ENCODE peak calls at places on chromosomes 3 and 15, in six cellular contexts. A, D, K, Z, C and I are unnamed samples.

GRCh38 chr15:55289573-55290360 is at the start of gene RAB27A:
- DNase-seq in D (peak; percentile 91), K (peak; percentile 6), Z (peak; percentile 66), C (peak; percentile 90), A (no peak), I (peak; percentile 56)

GRCh38 chr3:143668924-143669790 is 179.1 kb downstream of the SLC9A9 start:
- DNase-seq in C (no peak), Z (no peak), K (no peak), D (peak; percentile 35), A (no peak), I (no peak)

GRCh38 chr3:190968616-190969015 is 106.1 kb upstream of the GMNC start:
- DNase-seq in K (no peak), D (no peak), Z (no peak), A (no peak), C (peak; percentile 56), I (no peak)

GRCh38 chr3:28726840-28727239 is 378.2 kb upstream of the AZI2 start:
- DNase-seq in D (peak; percentile 32), K (peak; percentile 2), Z (peak; percentile 70), A (no peak), C (peak; percentile 80), I (peak; percentile 55)

GRCh38 chr15:89187301-89187700 is 34.1 kb downstream of the RLBP1 start:
- DNase-seq in K (no peak), D (no peak), C (no peak), Z (no peak), A (no peak), I (no peak)

GRCh38 chr15:40054056-40054745 is 15.2 kb upstream of the SRP14 start:
- DNase-seq in K (no peak), Z (no peak), C (peak; percentile 49), A (no peak), D (peak; percentile 63), I (no peak)

GRCh38 chr3:50205719-50206276 is 727 bp downstream of the SLC38A3 start:
- DNase-seq in A (no peak), D (no peak), C (peak; percentile 84), Z (peak; percentile 49), K (peak; percentile 15), I (no peak)

GRCh38 chr3:33315826-33316225 is 38.6 kb downstream of the FBXL2 start:
- DNase-seq in C (no peak), K (no peak), D (no peak), Z (no peak), A (no peak), I (no peak)

GRCh38 chr15:78372880-78373279 is 32.7 kb downstream of the CRABP1 start:
- DNase-seq in K (no peak), Z (no peak), C (no peak), D (no peak), A (no peak), I (no peak)

GRCh38 chr3:58419782-58420512 is 13.7 kb downstream of the PDHB start:
- DNase-seq in D (peak; percentile 35), C (no peak), Z (no peak), A (no peak), K (no peak), I (no peak)

GRCh38 chr3:14488286-14489036 is 51.7 kb downstream of the GRIP2 start:
- DNase-seq in D (no peak), Z (no peak), A (no peak), C (no peak), K (no peak), I (no peak)

GRCh38 chr3:9308298-9308990 is 54.4 kb upstream of the THUMPD3 start:
- DNase-seq in A (no peak), D (no peak), K (no peak), Z (no peak), C (no peak), I (no peak)

GRCh38 chr3:177470200-177470941 is 273.1 kb upstream of the TBL1XR1 start:
- DNase-seq in A (no peak), C (peak; percentile 90), Z (no peak), K (no peak), D (no peak), I (no peak)

GRCh38 chr3:111761309-111761795 is 97.7 kb upstream of the PHLDB2 start:
- DNase-seq in K (no peak), A (peak; percentile 55), Z (peak; percentile 5), D (peak; percentile 7), C (no peak), I (no peak)